ENCODE peak calls at places on chromosome 11, in four cellular contexts. Q, Z, Y and H are unnamed samples.

GRCh38 chr11:85941380-85941973 is 86.3 kb downstream of the CCDC83 start:
- DNase-seq in Q (peak), Z (peak), Y (no peak), H (peak)

GRCh38 chr11:46222485-46223251 is 54.8 kb upstream of the CREB3L1 start:
- DNase-seq in Q (no peak), Z (no peak), Y (no peak), H (no peak)

GRCh38 chr11:44958165-44958564 is 7.5 kb upstream of the TP53I11 start:
- DNase-seq in Q (no peak), Z (no peak), Y (no peak), H (no peak)

GRCh38 chr11:85431319-85431718 is 195.8 kb downstream of the DLG2 start:
- DNase-seq in Q (no peak), Z (no peak), Y (no peak), H (no peak)

GRCh38 chr11:108857382-108857781 is 192.5 kb downstream of the DDX10 start:
- DNase-seq in Q (peak), Z (no peak), Y (peak), H (no peak)

GRCh38 chr11:3950996-3951662 is 95.7 kb downstream of the STIM1 start:
- DNase-seq in Q (peak), Z (no peak), Y (no peak), H (no peak)

GRCh38 chr11:62857541-62857982 is 18.2 kb upstream of the WDR74 start:
- DNase-seq in Q (no peak), Z (no peak), Y (no peak), H (no peak)

GRCh38 chr11:9853929-9854557 is 190.2 kb downstream of the SWAP70 start:
- DNase-seq in Q (peak), Z (no peak), Y (no peak), H (no peak)

GRCh38 chr11:17822021-17822781 is 87.6 kb downstream of the KCNC1 start:
- DNase-seq in Q (peak), Z (no peak), Y (peak), H (no peak)

GRCh38 chr11:123298488-123299447 is 103.7 kb upstream of the CLMP start:
- DNase-seq in Q (no peak), Z (no peak), Y (no peak), H (no peak)

GRCh38 chr11:75563978-75564552 is 2.0 kb downstream of the SERPINH1 start:
- DNase-seq in Q (peak), Z (no peak), Y (peak), H (no peak)

GRCh38 chr11:33687733-33688479 is 12.7 kb downstream of the C11orf91 start:
- DNase-seq in Q (peak), Z (peak), Y (no peak), H (peak)

GRCh38 chr11:102256251-102256650 is 61.0 kb upstream of the BIRC3 start:
- DNase-seq in Q (peak), Z (no peak), Y (no peak), H (no peak)

GRCh38 chr11:66289548-66290331 is 797 bp upstream of the YIF1A start:
- DNase-seq in Q (no peak), Z (no peak), Y (peak), H (peak)

GRCh38 chr11:6656936-6657335 is 1.3 kb upstream of the DCHS1 start:
- DNase-seq in Q (no peak), Z (no peak), Y (no peak), H (no peak)

GRCh38 chr11:74694536-74694935 is 36.7 kb downstream of the CHRDL2 start:
- DNase-seq in Q (no peak), Z (no peak), Y (no peak), H (no peak)

GRCh38 chr11:75345455-75346224 is 5.8 kb downstream of the ARRB1 start:
- DNase-seq in Q (no peak), Z (no peak), Y (no peak), H (no peak)

GRCh38 chr11:46306296-46306853 is 28.9 kb downstream of the CREB3L1 start:
- DNase-seq in Q (no peak), Z (no peak), Y (no peak), H (no peak)

GRCh38 chr11:57873196-57873911 is 111.8 kb downstream of the CTNND1 start:
- DNase-seq in Q (no peak), Z (no peak), Y (no peak), H (no peak)

GRCh38 chr11:313787-314547 is at the start of gene IFITM1:
- DNase-seq in Q (peak), Z (no peak), Y (no peak), H (peak)

GRCh38 chr11:104916442-104916841 is 18.2 kb upstream of the CASP12 start:
- DNase-seq in Q (no peak), Z (no peak), Y (no peak), H (no peak)

GRCh38 chr11:34514597-34514996 is 1.0 kb upstream of the ELF5 start:
- DNase-seq in Q (no peak), Z (no peak), Y (no peak), H (no peak)

GRCh38 chr11:83574516-83574915 is 288.3 kb upstream of the CCDC90B start:
- DNase-seq in Q (peak), Z (no peak), Y (no peak), H (no peak)

GRCh38 chr11:100837294-100837693 is 150.2 kb downstream of the ARHGAP42 start:
- DNase-seq in Q (no peak), Z (no peak), Y (no peak), H (no peak)

GRCh38 chr11:119103793-119104192 is 2.1 kb upstream of the DPAGT1 start:
- DNase-seq in Q (no peak), Z (no peak), Y (no peak), H (no peak)

GRCh38 chr11:59660621-59661020 is 8.2 kb downstream of the PATL1 start:
- DNase-seq in Q (no peak), Z (no peak), Y (no peak), H (no peak)

GRCh38 chr11:15941206-15941770 is 415.1 kb downstream of the SOX6 start:
- DNase-seq in Q (peak), Z (peak), Y (peak), H (no peak)

GRCh38 chr11:120169981-120170698 is 32.2 kb upstream of the TRIM29 start:
- DNase-seq in Q (no peak), Z (no peak), Y (no peak), H (no peak)

GRCh38 chr11:120168960-120169681 is 31.2 kb upstream of the TRIM29 start:
- DNase-seq in Q (peak), Z (peak), Y (peak), H (no peak)

GRCh38 chr11:120170741-120171261 is 32.9 kb upstream of the TRIM29 start:
- DNase-seq in Q (no peak), Z (no peak), Y (no peak), H (no peak)

GRCh38 chr11:120167659-120168058 is 29.7 kb upstream of the TRIM29 start:
- DNase-seq in Q (no peak), Z (no peak), Y (no peak), H (no peak)

DNA sequence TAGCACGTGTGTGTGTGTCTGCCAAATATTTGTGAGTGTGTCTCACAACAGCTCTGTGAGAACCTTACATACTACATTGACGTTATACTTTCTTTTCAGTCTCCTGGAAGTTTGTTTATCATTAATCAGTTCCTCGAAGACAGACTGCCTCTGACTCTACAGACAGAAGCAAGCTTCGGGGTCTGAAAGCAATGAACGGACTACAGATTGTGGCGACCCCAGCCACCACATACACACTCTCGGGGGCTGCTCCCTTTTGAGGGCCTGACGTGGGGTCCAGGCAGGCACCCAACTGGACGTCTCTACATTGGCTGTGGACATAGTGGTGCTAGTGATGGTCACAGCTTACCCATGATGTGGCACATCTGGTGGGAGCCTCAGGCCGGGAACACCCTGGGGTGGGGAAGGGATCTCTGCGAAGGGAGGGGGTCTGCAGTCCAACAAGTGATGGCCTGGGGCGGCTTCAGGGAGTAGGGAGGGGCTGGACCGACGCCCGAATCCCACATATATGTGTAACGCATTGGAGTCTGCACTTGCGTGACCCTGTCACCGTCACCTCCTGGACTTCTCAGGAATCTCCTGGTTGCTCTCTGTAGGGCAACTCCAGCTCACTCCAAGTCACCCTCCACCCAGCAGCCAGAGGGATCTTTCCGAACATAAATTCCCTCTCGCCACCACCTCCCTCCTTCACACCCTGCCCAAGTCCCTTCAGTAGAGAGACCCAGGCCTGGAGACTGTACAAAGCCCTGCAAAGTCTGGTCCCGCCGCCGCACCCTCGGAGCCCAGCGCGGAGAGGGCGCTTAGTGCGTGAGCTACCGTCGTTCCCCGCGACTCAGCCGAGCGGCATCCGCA is 30.4 kb upstream of the TRIM29 start:
- DNase-seq in Q (no peak), Z (no peak), Y (no peak), H (no peak)
- H3K4me3 ChIP-seq in Q (peak), Z (peak), Y (peak), H (no peak)

GRCh38 chr11:92854952-92855351 is 114.5 kb upstream of the MTNR1B start:
- DNase-seq in Q (no peak), Z (no peak), Y (no peak), H (no peak)
- TF ChIP-seq CTCF in Q (no peak), Z (no peak), Y (no peak), H (no peak)

GRCh38 chr11:69828276-69828970 is 9.2 kb upstream of the FGF3 start:
- DNase-seq in Q (no peak), Z (no peak), Y (no peak), H (no peak)
- H3K4me3 ChIP-seq in Q (no peak), Z (no peak), Y (no peak), H (no peak)

GRCh38 chr11:128216198-128216597 is 371.2 kb downstream of the ETS1 start:
- DNase-seq in Q (no peak), Z (no peak), Y (no peak), H (no peak)
- TF ChIP-seq CTCF in Q (no peak), Z (no peak), Y (no peak), H (no peak)

GRCh38 chr11:78140392-78141077 is 1.1 kb upstream of the ALG8 start:
- DNase-seq in Q (no peak), Z (no peak), Y (no peak), H (no peak)
- H3K4me3 ChIP-seq in Q (no peak), Z (peak), Y (peak), H (peak)

DNA sequence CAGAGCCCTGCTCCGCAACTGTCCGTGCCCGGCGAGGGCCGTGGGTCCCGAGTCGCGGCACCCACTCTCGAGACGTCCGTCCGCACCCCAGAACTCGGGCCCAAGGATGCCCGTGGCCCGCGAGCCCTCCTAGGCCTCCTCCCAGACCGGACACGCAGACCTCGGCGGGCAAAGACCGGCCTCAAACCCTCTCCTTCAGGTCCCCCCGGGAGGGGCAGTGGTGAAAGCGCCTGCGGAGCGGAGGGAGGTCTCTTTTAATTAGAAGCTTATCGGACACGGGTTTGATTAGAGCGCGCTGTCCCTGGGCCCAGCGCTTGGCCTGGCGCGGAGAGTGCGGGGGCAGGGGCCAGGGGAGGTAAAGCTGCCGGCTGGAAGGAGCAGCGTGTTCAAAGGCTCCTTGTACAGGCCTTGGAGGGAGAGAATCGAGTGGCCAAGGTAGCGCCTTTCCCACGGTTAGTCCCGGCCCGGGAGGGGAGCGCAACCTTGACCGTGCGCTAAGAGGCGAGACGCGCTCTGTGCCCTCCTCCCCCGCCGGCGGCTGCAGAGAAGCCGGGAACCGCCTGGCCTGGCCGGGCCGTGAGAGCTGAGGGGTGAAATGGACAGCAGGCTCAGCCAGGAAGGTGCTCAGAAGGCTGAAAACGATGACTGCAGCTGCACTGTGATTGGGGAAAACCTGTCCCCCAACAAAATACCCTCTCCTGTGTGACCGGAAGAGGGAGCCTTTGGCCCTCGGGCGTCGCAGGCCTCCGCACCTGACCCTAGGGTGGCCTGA is 4.6 kb downstream of the WT1 start:
- DNase-seq in Q (peak), Z (peak), Y (no peak), H (no peak)
- TF ChIP-seq CTCF in Q (peak), Z (peak), Y (peak), H (peak)

GRCh38 chr11:99069831-99070444 is 49.2 kb downstream of the CNTN5 start:
- DNase-seq in Q (peak), Z (no peak), Y (no peak), H (peak)
- H3K4me3 ChIP-seq in Q (peak), Z (peak), Y (peak), H (peak)